ENCODE peak calls at places on chromosomes 7 and 10, in seven cellular contexts. One of them, this sample, is unnamed.

GRCh38 chr10:69352569-69353264 is 64.0 kb downstream of the TACR2 start:
- DNase-seq in NCI-H1417: no peak
- DNase-seq in NCI-H2081: no peak
- DNase-seq in H54: no peak
- DNase-seq in brain microvascular endothelial cell: peak; percentile 47
- DNase-seq in astrocyte: peak; percentile 74
- DNase-seq in small intestine: no peak
- DNase-seq in this sample: peak; percentile 71

GRCh38 chr10:76055466-76055865 is 624.0 kb downstream of the LRMDA start:
- DNase-seq in NCI-H1417: no peak
- DNase-seq in NCI-H2081: no peak
- DNase-seq in H54: no peak
- DNase-seq in brain microvascular endothelial cell: no peak
- DNase-seq in astrocyte: no peak
- DNase-seq in small intestine: no peak
- DNase-seq in this sample: no peak

GRCh38 chr10:12484945-12485805 is 135.8 kb downstream of the CAMK1D start:
- DNase-seq in NCI-H1417: peak; percentile 79
- DNase-seq in NCI-H2081: peak; percentile 82
- DNase-seq in H54: no peak
- DNase-seq in brain microvascular endothelial cell: peak; percentile 58
- DNase-seq in astrocyte: no peak
- DNase-seq in small intestine: peak; percentile 43
- DNase-seq in this sample: peak; percentile 16

GRCh38 chr10:98463976-98464754 is 17.4 kb upstream of the HPS1 start:
- DNase-seq in NCI-H1417: no peak
- DNase-seq in NCI-H2081: no peak
- DNase-seq in H54: no peak
- DNase-seq in brain microvascular endothelial cell: no peak
- DNase-seq in astrocyte: no peak
- DNase-seq in small intestine: no peak
- DNase-seq in this sample: no peak

GRCh38 chr10:55628260-55628701 is 732.8 kb downstream of the ZWINT start:
- DNase-seq in NCI-H1417: no peak
- DNase-seq in NCI-H2081: peak; percentile 5
- DNase-seq in H54: no peak
- DNase-seq in brain microvascular endothelial cell: no peak
- DNase-seq in astrocyte: no peak
- DNase-seq in small intestine: peak; percentile 36
- DNase-seq in this sample: no peak

GRCh38 chr7:151250181-151251095 is 1.9 kb upstream of the SMARCD3 start:
- DNase-seq in NCI-H1417: no peak
- DNase-seq in NCI-H2081: no peak
- DNase-seq in H54: no peak
- DNase-seq in brain microvascular endothelial cell: no peak
- DNase-seq in astrocyte: no peak
- DNase-seq in small intestine: no peak
- DNase-seq in this sample: no peak

GRCh38 chr7:94391716-94392390 is 2.8 kb upstream of the COL1A2 start:
- DNase-seq in NCI-H1417: no peak
- DNase-seq in NCI-H2081: no peak
- DNase-seq in H54: no peak
- DNase-seq in brain microvascular endothelial cell: peak; percentile 81
- DNase-seq in astrocyte: peak; percentile 88
- DNase-seq in small intestine: no peak
- DNase-seq in this sample: no peak

GRCh38 chr7:131727189-131727588 is 170.8 kb upstream of the PODXL start:
- DNase-seq in NCI-H1417: no peak
- DNase-seq in NCI-H2081: no peak
- DNase-seq in H54: no peak
- DNase-seq in brain microvascular endothelial cell: no peak
- DNase-seq in astrocyte: no peak
- DNase-seq in small intestine: no peak
- DNase-seq in this sample: no peak

GRCh38 chr7:130994378-130995115 is 260.5 kb upstream of the KLF14 start:
- DNase-seq in NCI-H1417: no peak
- DNase-seq in NCI-H2081: no peak
- DNase-seq in H54: no peak
- DNase-seq in brain microvascular endothelial cell: no peak
- DNase-seq in astrocyte: peak; percentile 47
- DNase-seq in small intestine: peak; percentile 46
- DNase-seq in this sample: no peak

GRCh38 chr10:3136763-3137611 is 35.6 kb downstream of the PITRM1 start:
- DNase-seq in NCI-H1417: no peak
- DNase-seq in NCI-H2081: no peak
- DNase-seq in H54: no peak
- DNase-seq in brain microvascular endothelial cell: no peak
- DNase-seq in astrocyte: peak; percentile 50
- DNase-seq in small intestine: no peak
- DNase-seq in this sample: no peak